ENCODE peak calls at places on chromosomes 3 and 15, in ten cellular contexts. C is psoas muscle, O is mucosa of descending colon, P is left ventricle myocardium inferior, Y is mesenchymal stem cell, I is Peyer's patch, M is small intestine, J is H9, B is right atrium auricular region, A is A549. E is an unnamed sample.

GRCh38 chr15:80953001-80953952 is 36.3 kb downstream of the MESD start:
- DNase-seq in Y (no peak), P (no peak), A (no peak), I (no peak), O (no peak), B (peak; percentile 54), M (no peak), J (no peak), C (no peak), E (no peak)

GRCh38 chr15:48330855-48331795 is at the start of gene DUT:
- DNase-seq in B (peak; percentile 82), O (peak; percentile 91), M (peak; percentile 64), I (peak; percentile 92), A (peak; percentile 25), C (peak; percentile 93), P (peak; percentile 89), J (peak; percentile 75), Y (peak; percentile 88), E (peak; percentile 43)

GRCh38 chr3:30292192-30292893 is 314.1 kb upstream of the TGFBR2 start:
- DNase-seq in P (no peak), C (no peak), A (no peak), I (no peak), J (no peak), Y (no peak), B (no peak), O (no peak), M (no peak), E (no peak)

GRCh38 chr15:82178061-82178460 is 84.5 kb downstream of the EFL1 start:
- DNase-seq in P (no peak), A (no peak), B (no peak), C (no peak), J (no peak), O (no peak), Y (peak; percentile 88), I (no peak), M (no peak), E (no peak)

GRCh38 chr3:17850448-17850847 is 108.0 kb upstream of the TBC1D5 start:
- DNase-seq in A (no peak), J (no peak), Y (no peak), I (no peak), C (no peak), O (no peak), B (no peak), M (no peak), P (no peak), E (no peak)

GRCh38 chr15:65192016-65192415 is 6.9 kb upstream of the CLPX start:
- DNase-seq in M (peak; percentile 6), Y (no peak), P (no peak), B (no peak), A (no peak), C (no peak), O (no peak), I (peak; percentile 37), J (peak; percentile 42), E (no peak)

GRCh38 chr15:73632670-73633058 is 525 bp downstream of the NPTN start:
- DNase-seq in M (no peak), A (no peak), Y (no peak), I (no peak), J (no peak), P (peak; percentile 31), B (no peak), C (no peak), O (peak; percentile 75), E (no peak)

GRCh38 chr3:167783781-167784180 is 48.3 kb downstream of the SERPINI1 start:
- DNase-seq in P (peak; percentile 16), Y (no peak), O (no peak), A (no peak), J (no peak), B (no peak), C (no peak), M (no peak), I (no peak), E (no peak)

GRCh38 chr15:97235285-97235985 is 725.1 kb upstream of the ARRDC4 start:
- DNase-seq in B (no peak), I (peak; percentile 80), O (no peak), P (peak; percentile 26), Y (peak; percentile 64), J (peak; percentile 52), A (peak; percentile 45), C (no peak), M (peak; percentile 48), E (no peak)

GRCh38 chr15:89836255-89837133 is 21.8 kb upstream of the ANPEP start:
- DNase-seq in C (no peak), A (no peak), J (no peak), Y (peak; percentile 98), O (no peak), P (no peak), B (peak; percentile 55), M (no peak), I (no peak), E (no peak)

GRCh38 chr3:156181509-156181908 is 61.1 kb downstream of the KCNAB1 start:
- DNase-seq in B (no peak), Y (peak; percentile 14), J (no peak), O (no peak), C (no peak), A (no peak), M (no peak), I (no peak), P (no peak), E (no peak)

GRCh38 chr15:83114305-83114704 is 6.9 kb downstream of the TM6SF1 start:
- DNase-seq in A (no peak), Y (no peak), O (no peak), I (no peak), J (no peak), P (no peak), M (no peak), C (no peak), B (no peak), E (no peak)

GRCh38 chr15:92817339-92817886 is 82.7 kb upstream of the CHD2 start:
- DNase-seq in C (no peak), B (no peak), J (no peak), A (no peak), Y (no peak), P (no peak), M (peak; percentile 75), I (peak; percentile 62), O (no peak), E (no peak)

GRCh38 chr15:34329006-34329405 is 8.6 kb downstream of the SLC12A6 start:
- DNase-seq in A (no peak), J (no peak), Y (no peak), O (no peak), B (no peak), C (no peak), P (no peak), M (no peak), I (no peak), E (no peak)
- H3K4me1 ChIP-seq in A (no peaks in the 10 kb centered on the region), J (no peaks in the 10 kb centered on the region), Y (peaks cover 2% of the 10 kb centered on the region), O (no peaks in the 10 kb centered on the region), B (no peaks in the 10 kb centered on the region), C (peaks cover 15% of the 10 kb centered on the region), P (peaks cover 41% of the 10 kb centered on the region), M (no peaks in the 10 kb centered on the region), I (peaks cover 4% of the 10 kb centered on the region), E (peaks cover 17% of the 10 kb centered on the region)

DNA sequence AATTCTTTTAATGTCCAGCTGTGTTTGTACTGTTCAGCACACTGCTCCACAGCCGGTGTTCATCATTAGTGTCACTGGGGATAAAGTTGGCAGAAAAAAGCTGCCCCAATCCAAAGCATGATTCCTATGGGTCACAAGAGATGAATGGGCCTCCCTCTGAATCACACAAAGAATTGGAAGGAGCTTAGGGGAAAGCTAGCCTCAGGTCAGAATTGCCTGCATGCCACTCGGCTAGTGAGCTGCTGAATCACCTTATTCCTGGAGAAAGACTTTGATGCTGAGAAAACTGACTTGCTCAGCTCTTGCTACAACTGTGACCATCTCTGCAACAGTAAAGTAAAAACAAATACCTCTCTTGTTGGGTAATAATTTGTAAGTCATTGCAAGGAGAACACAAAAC is 3.5 kb downstream of the CCK start:
- DNase-seq in A (peak; percentile 14), B (no peak), P (no peak), C (no peak), J (no peak), O (no peak), I (no peak), M (no peak), Y (no peak), E (no peak)
- H3K4me1 ChIP-seq in A (peaks cover 13% of the 10 kb centered on the region), B (no peaks in the 10 kb centered on the region), P (peaks cover 28% of the 10 kb centered on the region), C (peaks cover 5% of the 10 kb centered on the region), J (no peaks in the 10 kb centered on the region), O (no peaks in the 10 kb centered on the region), I (no peaks in the 10 kb centered on the region), M (no peaks in the 10 kb centered on the region), Y (peaks cover 6% of the 10 kb centered on the region), E (peaks cover 4% of the 10 kb centered on the region)

GRCh38 chr15:58551084-58551763 is 119.4 kb downstream of the LIPC start:
- DNase-seq in M (no peak), I (peak; percentile 38), B (peak; percentile 36), P (no peak), Y (no peak), O (no peak), C (no peak), A (no peak), J (no peak), E (no peak)

GRCh38 chr15:58547628-58548307 is 116.0 kb downstream of the LIPC start:
- DNase-seq in M (no peak), Y (no peak), I (peak; percentile 33), P (no peak), C (no peak), J (no peak), A (no peak), B (peak; percentile 56), O (no peak), E (no peak)

GRCh38 chr15:58549013-58549779 is 117.4 kb downstream of the LIPC start:
- DNase-seq in A (no peak), Y (peak; percentile 83), J (no peak), O (no peak), M (no peak), I (peak; percentile 26), B (peak; percentile 54), P (no peak), C (no peak), E (no peak)

GRCh38 chr15:58548308-58549012 is 116.7 kb downstream of the LIPC start:
- DNase-seq in B (peak; percentile 51), A (no peak), C (no peak), J (no peak), M (no peak), O (no peak), P (no peak), I (peak; percentile 38), Y (peak; percentile 11), E (no peak)

DNA sequence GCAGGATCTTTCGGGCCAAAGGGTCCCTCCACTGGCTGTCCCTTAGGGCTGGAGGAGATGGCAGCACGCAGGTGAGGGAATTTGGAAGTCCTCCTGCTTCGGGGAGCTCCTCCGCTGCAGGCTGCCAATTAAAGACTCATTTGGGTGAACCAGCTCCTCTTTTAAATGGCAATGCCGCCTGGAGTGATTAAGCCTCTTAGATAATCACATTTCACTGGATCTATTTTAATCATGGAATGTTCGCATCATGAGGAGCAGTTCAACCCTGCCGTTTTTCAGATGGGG is 117.9 kb downstream of the LIPC start:
- DNase-seq in B (no peak), C (no peak), J (no peak), I (no peak), Y (no peak), M (no peak), P (no peak), A (no peak), O (no peak), E (no peak)
- H3K4me1 ChIP-seq in B (no peaks in the 10 kb centered on the region), C (peaks cover 35% of the 10 kb centered on the region), J (no peaks in the 10 kb centered on the region), I (no peaks in the 10 kb centered on the region), Y (peaks cover 37% of the 10 kb centered on the region), M (peaks cover 2% of the 10 kb centered on the region), P (peaks cover 56% of the 10 kb centered on the region), A (peaks cover 60% of the 10 kb centered on the region), O (peaks cover 17% of the 10 kb centered on the region), E (peaks cover 12% of the 10 kb centered on the region)

DNA sequence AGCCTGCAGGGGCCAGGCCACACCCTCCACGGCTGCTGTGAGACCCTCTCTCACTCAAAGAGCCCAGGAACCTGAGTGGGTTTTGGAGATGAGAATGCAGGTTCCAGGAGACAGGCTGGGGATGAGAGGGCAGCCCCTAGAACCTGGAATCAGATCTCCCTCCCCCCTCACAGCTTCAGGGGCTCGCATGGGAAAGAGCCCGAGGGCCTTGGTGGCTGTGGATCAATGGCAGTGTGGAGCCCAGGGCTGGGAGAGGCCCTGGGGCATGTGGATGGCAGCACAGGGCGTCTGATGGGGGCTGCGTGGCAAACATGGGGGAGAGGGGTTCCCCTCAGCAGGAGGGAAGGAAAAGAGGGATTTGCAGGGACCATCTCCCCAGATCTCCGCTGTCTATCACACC is 112.8 kb upstream of the RPL32 start:
- DNase-seq in J (no peak), Y (no peak), A (no peak), C (peak; percentile 38), I (no peak), B (no peak), M (no peak), O (no peak), P (no peak), E (no peak)
- H3K4me1 ChIP-seq in J (no peaks in the 10 kb centered on the region), Y (peaks cover 24% of the 10 kb centered on the region), A (no peaks in the 10 kb centered on the region), C (peaks cover 96% of the 10 kb centered on the region), I (peaks cover 19% of the 10 kb centered on the region), B (peaks cover 2% of the 10 kb centered on the region), M (no peaks in the 10 kb centered on the region), O (peaks cover 7% of the 10 kb centered on the region), P (peaks cover 98% of the 10 kb centered on the region), E (peaks cover 99% of the 10 kb centered on the region)

E was measured in thoracic aorta.